ENCODE peak calls at places on chromosome 3, in five cellular contexts. N is cardiac fibroblast; C is stimulated activated CD8-positive, alpha-beta memory T cell treated with anti-CD3 and anti-CD28 coated beads, Interleukin-15, amount 100 ng/mL, for 24 hours; K is glomerular endothelial cell; Q is left cardiac atrium. D is an unnamed sample.

GRCh38 chr3:182500294-182500693 is 293.0 kb upstream of the ATP11B start:
- DNase-seq in N (no peak), C (no peak), K (no peak), Q (no peak), D (no peak)

GRCh38 chr3:159896543-159896942 is 92.1 kb upstream of the IL12A start:
- DNase-seq in N (no peak), C (no peak), K (no peak), Q (no peak), D (no peak)

GRCh38 chr3:15300318-15301078 is 31.9 kb downstream of the SH3BP5 start:
- DNase-seq in N (peak), C (no peak), K (peak), Q (no peak), D (no peak)

GRCh38 chr3:97689962-97690361 is 74.6 kb upstream of the ARL6 start:
- DNase-seq in N (no peak), C (no peak), K (no peak), Q (no peak), D (no peak)

GRCh38 chr3:113002676-113003075 is 11.9 kb downstream of the GTPBP8 start:
- DNase-seq in N (no peak), C (no peak), K (no peak), Q (no peak), D (no peak)

GRCh38 chr3:75001330-75001729 is 386.9 kb upstream of the CNTN3 start:
- DNase-seq in N (peak), C (no peak), K (no peak), Q (no peak), D (no peak)

GRCh38 chr3:141289228-141289772 is 57.7 kb downstream of the PXYLP1 start:
- DNase-seq in N (no peak), C (no peak), K (no peak), Q (no peak), D (no peak)

GRCh38 chr3:15267502-15267901 is 61.5 kb downstream of the CAPN7 start:
- DNase-seq in N (no peak), C (no peak), K (no peak), Q (no peak), D (peak)

GRCh38 chr3:156547637-156548036 is 7.3 kb downstream of the SSR3 start:
- DNase-seq in N (peak), C (no peak), K (no peak), Q (no peak), D (peak)

GRCh38 chr3:57946970-57947381 is 61.2 kb upstream of the FLNB start:
- DNase-seq in N (no peak), C (no peak), K (no peak), Q (no peak), D (no peak)

D was measured in testis.